ENCODE peak calls at places on chromosome 16, in seven cellular contexts. N is stimulated activated CD4-positive, alpha-beta T cell treated with anti-CD3 and anti-CD28 coated beads, Interleukin-2, amount 100 ng/mL, for 48 hours; C is T-helper 2 cell; S is EH; W is naive B cell; K is stimulated activated naive B cell treated with anti-CD40 and anti-IgM and Interleukin-4, amounts not matched to agents 10 μg/mL and 1 μg/mL and 100 μg/mL, for 72 hours; B is HL-60. Z is an unnamed sample.

GRCh38 chr16:72455743-72456659 is 284.0 kb upstream of the PMFBP1 start:
- DNase-seq in N (no peak), C (no peak), S (no peak), W (no peak), K (no peak), B (peak), Z (no peak)

GRCh38 chr16:71540-72341 is 690 bp downstream of the RHBDF1 start:
- DNase-seq in N (no peak), C (no peak), S (peak), W (no peak), K (no peak), B (no peak), Z (no peak)

GRCh38 chr16:4780235-4780634 is 7.9 kb downstream of the SEPTIN12 start:
- DNase-seq in N (no peak), C (no peak), S (peak), W (no peak), K (no peak), B (no peak), Z (no peak)

GRCh38 chr16:29694384-29695195 is 15.6 kb downstream of the QPRT start:
- DNase-seq in N (no peak), C (no peak), S (no peak), W (no peak), K (no peak), B (no peak), Z (no peak)

GRCh38 chr16:85138825-85139627 is 26.8 kb upstream of the CIBAR2 start:
- DNase-seq in N (no peak), C (no peak), S (no peak), W (no peak), K (no peak), B (no peak), Z (no peak)

GRCh38 chr16:57519796-57520360 is 16.5 kb downstream of the CCDC102A start:
- DNase-seq in N (peak), C (peak), S (peak), W (peak), K (peak), B (peak), Z (peak)

GRCh38 chr16:49474741-49475140 is 101.1 kb downstream of the C16orf78 start:
- DNase-seq in N (no peak), C (no peak), S (no peak), W (no peak), K (no peak), B (no peak), Z (no peak)

GRCh38 chr16:13957197-13958078 is 37.5 kb downstream of the ERCC4 start:
- DNase-seq in N (peak), C (no peak), S (peak), W (no peak), K (peak), B (peak), Z (no peak)

GRCh38 chr16:65235339-65236177 is 113.7 kb upstream of the CDH11 start:
- DNase-seq in N (no peak), C (no peak), S (no peak), W (no peak), K (no peak), B (no peak), Z (no peak)

GRCh38 chr16:10037771-10038170 is 144.5 kb downstream of the GRIN2A start:
- DNase-seq in N (no peak), C (no peak), S (peak), W (no peak), K (no peak), B (no peak), Z (no peak)

GRCh38 chr16:78249056-78249455 is 149.6 kb downstream of the WWOX start:
- DNase-seq in N (no peak), C (no peak), S (no peak), W (no peak), K (no peak), B (no peak), Z (no peak)

GRCh38 chr16:85200471-85201278 is 88.4 kb upstream of the CIBAR2 start:
- DNase-seq in N (no peak), C (no peak), S (no peak), W (no peak), K (no peak), B (no peak), Z (no peak)

GRCh38 chr16:87554754-87555427 is 47.4 kb upstream of the JPH3 start:
- DNase-seq in N (no peak), C (no peak), S (no peak), W (no peak), K (no peak), B (no peak), Z (no peak)

GRCh38 chr16:89363621-89364393 is 126.6 kb downstream of the ANKRD11 start:
- DNase-seq in N (no peak), C (no peak), S (peak), W (no peak), K (no peak), B (peak), Z (peak)

GRCh38 chr16:70252355-70252988 is 732 bp upstream of the EXOSC6 start:
- DNase-seq in N (no peak), C (no peak), S (peak), W (no peak), K (no peak), B (peak), Z (no peak)

GRCh38 chr16:23976091-23977001 is 140.6 kb downstream of the PRKCB start:
- DNase-seq in N (no peak), C (no peak), S (no peak), W (no peak), K (no peak), B (no peak), Z (no peak)

GRCh38 chr16:59148312-59148711 is 414.2 kb upstream of the GOT2 start:
- DNase-seq in N (no peak), C (no peak), S (peak), W (no peak), K (no peak), B (no peak), Z (no peak)